ENCODE peak calls at places on chromosomes 7 and 10, in six cellular contexts. One of them, this sample, is unnamed.

GRCh38 chr10:7590271-7590670 is 76.5 kb downstream of the ITIH5 start:
- DNase-seq in lung: no peak
- DNase-seq in prostate gland: no peak
- DNase-seq in fibroblast of the aortic adventitia: no peak
- DNase-seq in MM.1S: no peak
- DNase-seq in fibroblast of lung: no peak
- DNase-seq in this sample: no peak

GRCh38 chr10:80493482-80494021 is 39.4 kb downstream of the TSPAN14 start:
- DNase-seq in MM.1S: no peak
- DNase-seq in fibroblast of the aortic adventitia: peak; percentile 94
- DNase-seq in prostate gland: no peak
- DNase-seq in lung: no peak
- DNase-seq in fibroblast of lung: peak; percentile 66
- DNase-seq in this sample: peak; percentile 93

GRCh38 chr10:105413997-105414396 is 772.9 kb downstream of the SORCS3 start:
- DNase-seq in prostate gland: no peak
- DNase-seq in fibroblast of the aortic adventitia: no peak
- DNase-seq in fibroblast of lung: peak; percentile 14
- DNase-seq in lung: no peak
- DNase-seq in MM.1S: no peak
- DNase-seq in this sample: no peak

GRCh38 chr10:104109908-104110662 is 11.9 kb upstream of the SFR1 start:
- DNase-seq in fibroblast of lung: peak; percentile 85
- DNase-seq in lung: no peak
- DNase-seq in fibroblast of the aortic adventitia: peak; percentile 88
- DNase-seq in prostate gland: no peak
- DNase-seq in MM.1S: no peak
- DNase-seq in this sample: peak; percentile 89

GRCh38 chr7:155843426-155844018 is 31.3 kb upstream of the SHH start:
- DNase-seq in lung: no peak
- DNase-seq in fibroblast of the aortic adventitia: no peak
- DNase-seq in fibroblast of lung: no peak
- DNase-seq in MM.1S: peak; percentile 3
- DNase-seq in prostate gland: no peak
- DNase-seq in this sample: no peak

GRCh38 chr7:44962483-44963251 is 16.1 kb downstream of the MYO1G start:
- DNase-seq in lung: no peak
- DNase-seq in MM.1S: no peak
- DNase-seq in prostate gland: no peak
- DNase-seq in fibroblast of the aortic adventitia: no peak
- DNase-seq in fibroblast of lung: peak; percentile 47
- DNase-seq in this sample: peak; percentile 7

GRCh38 chr10:6047326-6047611 is 14.9 kb downstream of the IL2RA start:
- DNase-seq in prostate gland: no peak
- DNase-seq in lung: no peak
- DNase-seq in MM.1S: no peak
- DNase-seq in fibroblast of lung: no peak
- DNase-seq in fibroblast of the aortic adventitia: no peak
- DNase-seq in this sample: no peak

GRCh38 chr7:142616121-142616643 is 133.1 kb upstream of the PRSS1 start:
- DNase-seq in fibroblast of the aortic adventitia: no peak
- DNase-seq in lung: no peak
- DNase-seq in fibroblast of lung: no peak
- DNase-seq in prostate gland: no peak
- DNase-seq in MM.1S: no peak
- DNase-seq in this sample: no peak

GRCh38 chr10:86091216-86091615 is 275.4 kb downstream of the GRID1 start:
- DNase-seq in MM.1S: no peak
- DNase-seq in prostate gland: no peak
- DNase-seq in fibroblast of lung: no peak
- DNase-seq in fibroblast of the aortic adventitia: no peak
- DNase-seq in lung: no peak
- DNase-seq in this sample: no peak

GRCh38 chr7:30280631-30281030 is 3.8 kb upstream of the ZNRF2 start:
- DNase-seq in MM.1S: no peak
- DNase-seq in lung: no peak
- DNase-seq in fibroblast of lung: no peak
- DNase-seq in prostate gland: no peak
- DNase-seq in fibroblast of the aortic adventitia: no peak
- DNase-seq in this sample: no peak

GRCh38 chr7:12554421-12554820 is 16.1 kb upstream of the SCIN start:
- DNase-seq in fibroblast of the aortic adventitia: no peak
- DNase-seq in MM.1S: no peak
- DNase-seq in prostate gland: no peak
- DNase-seq in fibroblast of lung: no peak
- DNase-seq in lung: no peak
- DNase-seq in this sample: no peak

GRCh38 chr10:36023939-36024338 is 381.8 kb upstream of the FZD8 start:
- DNase-seq in MM.1S: no peak
- DNase-seq in fibroblast of the aortic adventitia: peak; percentile 77
- DNase-seq in fibroblast of lung: peak; percentile 55
- DNase-seq in lung: no peak
- DNase-seq in prostate gland: no peak
- DNase-seq in this sample: peak; percentile 72

GRCh38 chr10:18216482-18216881 is 76.3 kb downstream of the CACNB2 start:
- DNase-seq in MM.1S: no peak
- DNase-seq in prostate gland: no peak
- DNase-seq in lung: no peak
- DNase-seq in fibroblast of lung: peak; percentile 28
- DNase-seq in fibroblast of the aortic adventitia: peak; percentile 70
- DNase-seq in this sample: peak; percentile 64

GRCh38 chr7:92025260-92025659 is 84.6 kb downstream of the AKAP9 start:
- DNase-seq in prostate gland: no peak
- DNase-seq in lung: no peak
- DNase-seq in fibroblast of lung: peak; percentile 90
- DNase-seq in MM.1S: no peak
- DNase-seq in fibroblast of the aortic adventitia: peak; percentile 67
- DNase-seq in this sample: peak; percentile 86

GRCh38 chr7:2725178-2726105 is 37.4 kb downstream of the AMZ1 start:
- DNase-seq in fibroblast of the aortic adventitia: no peak
- DNase-seq in prostate gland: no peak
- DNase-seq in lung: no peak
- DNase-seq in MM.1S: no peak
- DNase-seq in fibroblast of lung: no peak
- DNase-seq in this sample: no peak

GRCh38 chr7:133300097-133300496 is 47.2 kb downstream of the EXOC4 start:
- DNase-seq in MM.1S: no peak
- DNase-seq in fibroblast of lung: no peak
- DNase-seq in fibroblast of the aortic adventitia: no peak
- DNase-seq in lung: no peak
- DNase-seq in prostate gland: no peak
- DNase-seq in this sample: no peak

GRCh38 chr7:151798851-151799428 is 78.0 kb downstream of the PRKAG2 start:
- DNase-seq in prostate gland: no peak
- DNase-seq in lung: no peak
- DNase-seq in MM.1S: no peak
- DNase-seq in fibroblast of lung: no peak
- DNase-seq in fibroblast of the aortic adventitia: no peak
- DNase-seq in this sample: no peak

GRCh38 chr7:30697716-30698460 is 15.6 kb upstream of the CRHR2 start:
- DNase-seq in fibroblast of lung: no peak
- DNase-seq in lung: no peak
- DNase-seq in prostate gland: no peak
- DNase-seq in MM.1S: no peak
- DNase-seq in fibroblast of the aortic adventitia: no peak
- DNase-seq in this sample: no peak

GRCh38 chr7:87575521-87575920 is 25.2 kb downstream of the ABCB1 start:
- DNase-seq in MM.1S: no peak
- DNase-seq in prostate gland: no peak
- DNase-seq in fibroblast of the aortic adventitia: no peak
- DNase-seq in fibroblast of lung: peak; percentile 82
- DNase-seq in lung: no peak
- DNase-seq in this sample: no peak

GRCh38 chr10:127148933-127149220 is 47.5 kb downstream of the INSYN2A start:
- DNase-seq in MM.1S: no peak
- DNase-seq in fibroblast of the aortic adventitia: peak; percentile 79
- DNase-seq in fibroblast of lung: peak; percentile 93
- DNase-seq in prostate gland: no peak
- DNase-seq in lung: no peak
- DNase-seq in this sample: peak; percentile 90

GRCh38 chr7:127532736-127533135 is 52.7 kb downstream of the GCC1 start:
- DNase-seq in fibroblast of lung: peak; percentile 40
- DNase-seq in fibroblast of the aortic adventitia: no peak
- DNase-seq in MM.1S: no peak
- DNase-seq in lung: no peak
- DNase-seq in prostate gland: no peak
- DNase-seq in this sample: no peak

GRCh38 chr10:97771055-97771811 is 566 bp downstream of the SFRP5 start:
- DNase-seq in MM.1S: no peak
- DNase-seq in prostate gland: no peak
- DNase-seq in fibroblast of the aortic adventitia: peak; percentile 8
- DNase-seq in fibroblast of lung: peak; percentile 45
- DNase-seq in lung: no peak
- DNase-seq in this sample: peak; percentile 33

GRCh38 chr10:29877798-29878491 is 181.4 kb downstream of the JCAD start:
- DNase-seq in MM.1S: no peak
- DNase-seq in lung: no peak
- DNase-seq in fibroblast of the aortic adventitia: no peak
- DNase-seq in fibroblast of lung: peak; percentile 58
- DNase-seq in prostate gland: no peak
- DNase-seq in this sample: peak; percentile 19

GRCh38 chr10:44745920-44746319 is 165.2 kb upstream of the TMEM72 start:
- DNase-seq in prostate gland: no peak
- DNase-seq in fibroblast of lung: peak; percentile 40
- DNase-seq in MM.1S: no peak
- DNase-seq in lung: no peak
- DNase-seq in fibroblast of the aortic adventitia: no peak
- DNase-seq in this sample: no peak

GRCh38 chr7:151877911-151878835 is 1.3 kb upstream of the PRKAG2 start:
- DNase-seq in lung: no peak
- DNase-seq in MM.1S: no peak
- DNase-seq in prostate gland: no peak
- DNase-seq in fibroblast of the aortic adventitia: no peak
- DNase-seq in fibroblast of lung: no peak
- DNase-seq in this sample: no peak

GRCh38 chr7:77479536-77480088 is 57.5 kb upstream of the PTPN12 start:
- DNase-seq in MM.1S: no peak
- DNase-seq in fibroblast of lung: no peak
- DNase-seq in prostate gland: peak; percentile 51
- DNase-seq in lung: no peak
- DNase-seq in fibroblast of the aortic adventitia: peak; percentile 61
- DNase-seq in this sample: no peak

GRCh38 chr10:11586170-11586569 is 25.3 kb downstream of the USP6NL start:
- DNase-seq in fibroblast of lung: no peak
- DNase-seq in fibroblast of the aortic adventitia: peak; percentile 9
- DNase-seq in lung: no peak
- DNase-seq in prostate gland: no peak
- DNase-seq in MM.1S: no peak
- DNase-seq in this sample: peak; percentile 46
- H3K4me3 ChIP-seq in fibroblast of lung: no peak overlapping the region
- H3K4me3 ChIP-seq in fibroblast of the aortic adventitia: no peak overlapping the region
- H3K4me3 ChIP-seq in lung: no peak overlapping the region
- H3K4me3 ChIP-seq in prostate gland: no peak overlapping the region
- H3K4me3 ChIP-seq in MM.1S: no peak overlapping the region
- H3K4me3 ChIP-seq in this sample: no peak overlapping the region

GRCh38 chr7:4960363-4960762 is 1.4 kb upstream of the MMD2 start:
- DNase-seq in fibroblast of lung: no peak
- DNase-seq in fibroblast of the aortic adventitia: no peak
- DNase-seq in prostate gland: no peak
- DNase-seq in lung: no peak
- DNase-seq in MM.1S: no peak
- DNase-seq in this sample: no peak
- TF ChIP-seq CTCF in fibroblast of lung: no peak
- TF ChIP-seq CTCF in fibroblast of the aortic adventitia: no peak
- TF ChIP-seq CTCF in prostate gland: no peak
- TF ChIP-seq CTCF in lung: no peak
- TF ChIP-seq CTCF in MM.1S: no peak
- TF ChIP-seq CTCF in this sample: no peak

GRCh38 chr7:64608116-64608910 is 45.4 kb upstream of the ZNF680 start:
- DNase-seq in lung: no peak
- DNase-seq in prostate gland: no peak
- DNase-seq in fibroblast of the aortic adventitia: no peak
- DNase-seq in MM.1S: no peak
- DNase-seq in fibroblast of lung: no peak
- DNase-seq in this sample: no peak
- H3K4me3 ChIP-seq in lung: no peak overlapping the region
- H3K4me3 ChIP-seq in prostate gland: no peak overlapping the region
- H3K4me3 ChIP-seq in fibroblast of the aortic adventitia: no peak overlapping the region
- H3K4me3 ChIP-seq in MM.1S: no peak overlapping the region
- H3K4me3 ChIP-seq in fibroblast of lung: no peak overlapping the region
- H3K4me3 ChIP-seq in this sample: no peak overlapping the region

GRCh38 chr7:63112764-63113712 is 885.6 kb upstream of the ZNF722 start:
- DNase-seq in fibroblast of the aortic adventitia: no peak
- DNase-seq in lung: no peak
- DNase-seq in fibroblast of lung: no peak
- DNase-seq in MM.1S: no peak
- DNase-seq in prostate gland: no peak
- DNase-seq in this sample: no peak
- TF ChIP-seq CTCF in fibroblast of the aortic adventitia: no peak
- TF ChIP-seq CTCF in lung: no peak
- TF ChIP-seq CTCF in fibroblast of lung: no peak
- TF ChIP-seq CTCF in MM.1S: no peak
- TF ChIP-seq CTCF in prostate gland: no peak
- TF ChIP-seq CTCF in this sample: no peak

DNA sequence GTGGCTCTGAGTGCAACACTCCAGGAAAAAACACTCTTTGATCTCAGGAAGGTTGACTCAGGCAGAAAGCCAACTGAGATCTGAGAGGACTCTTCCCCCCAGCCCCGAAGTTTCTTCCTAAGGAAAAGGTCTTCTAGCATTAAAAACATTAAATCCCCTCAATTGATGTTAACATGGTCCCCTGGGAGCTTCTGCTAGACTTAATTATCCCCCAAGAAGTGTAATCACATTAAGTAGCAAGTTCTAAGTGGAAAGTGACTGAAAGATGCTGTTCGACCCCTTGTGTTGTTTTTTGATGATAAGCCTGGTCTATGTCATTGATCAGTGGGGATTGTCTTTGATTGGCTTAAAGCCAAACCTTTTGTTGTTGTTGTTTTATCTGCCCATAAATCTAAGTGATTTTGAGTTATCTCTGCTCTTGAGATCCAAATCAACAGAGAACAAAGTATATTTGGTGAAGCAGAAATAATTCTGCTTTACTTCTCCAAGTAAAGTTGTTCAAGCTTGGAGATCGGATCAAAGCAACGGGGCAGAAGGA is 3.4 kb downstream of the NRP1 start:
- DNase-seq in fibroblast of the aortic adventitia: no peak
- DNase-seq in lung: no peak
- DNase-seq in prostate gland: no peak
- DNase-seq in MM.1S: no peak
- DNase-seq in fibroblast of lung: peak; percentile 28
- DNase-seq in this sample: no peak
- H3K4me3 ChIP-seq in fibroblast of the aortic adventitia: peak overlapping the region; percentile 96
- H3K4me3 ChIP-seq in lung: peak overlapping the region; percentile 37
- H3K4me3 ChIP-seq in prostate gland: no peak overlapping the region
- H3K4me3 ChIP-seq in MM.1S: no peak overlapping the region
- H3K4me3 ChIP-seq in fibroblast of lung: peak overlapping the region; percentile 77
- H3K4me3 ChIP-seq in this sample: peak overlapping the region; percentile 89

This sample was measured in cardiac fibroblast.